ENCODE peak calls at places on chromosomes 11 and 22, in seven cellular contexts. E is immature natural killer cell; F is HT1080; T is left lobe of liver; O is nucleus accumbens; U is activated naive CD8-positive, alpha-beta T cell treated with anti-CD3 and anti-CD28 coated beads for 36 hours; Y is EH. Q is an unnamed sample.

GRCh38 chr11:44010789-44011251 is 37.0 kb upstream of the ACCSL start:
- DNase-seq in E (no peak), F (no peak), T (no peak), O (no peak), U (no peak), Y (peak; percentile 48), Q (no peak)

GRCh38 chr11:77806415-77806814 is 14.1 kb downstream of the RSF1 start:
- DNase-seq in E (no peak), F (no peak), T (no peak), O (no peak), U (no peak), Y (no peak), Q (no peak)

GRCh38 chr22:38266120-38266519 is 6.7 kb downstream of the TMEM184B start:
- DNase-seq in E (no peak), F (no peak), T (no peak), O (no peak), U (no peak), Y (no peak), Q (no peak)

GRCh38 chr11:84648413-84648812 is 978.7 kb downstream of the DLG2 start:
- DNase-seq in E (no peak), F (no peak), T (no peak), O (no peak), U (no peak), Y (no peak), Q (no peak)

GRCh38 chr22:50529416-50530279 is at the start of gene TYMP:
- DNase-seq in E (peak; percentile 70), F (no peak), T (peak; percentile 90), O (no peak), U (peak; percentile 86), Y (peak; percentile 64), Q (no peak)

GRCh38 chr11:2483426-2483825 is 38.6 kb downstream of the KCNQ1 start:
- DNase-seq in E (no peak), F (no peak), T (no peak), O (no peak), U (no peak), Y (no peak), Q (no peak)

GRCh38 chr11:119509969-119510401 is 87.0 kb upstream of the THY1 start:
- DNase-seq in E (no peak), F (peak; percentile 61), T (no peak), O (no peak), U (peak; percentile 50), Y (peak; percentile 85), Q (no peak)

GRCh38 chr11:130546901-130547694 is 98.7 kb downstream of the ADAMTS15 start:
- DNase-seq in E (no peak), F (no peak), T (no peak), O (no peak), U (no peak), Y (no peak), Q (no peak)

GRCh38 chr11:117670924-117671323 is 126.1 kb downstream of the DSCAML1 start:
- DNase-seq in E (no peak), F (no peak), T (no peak), O (no peak), U (no peak), Y (no peak), Q (no peak)

GRCh38 chr11:97332271-97332670 is 942.5 kb downstream of the JRKL start:
- DNase-seq in E (no peak), F (no peak), T (no peak), O (no peak), U (no peak), Y (no peak), Q (no peak)

GRCh38 chr11:97610000-97610399 is 1220.2 kb downstream of the JRKL start:
- DNase-seq in E (no peak), F (no peak), T (no peak), O (no peak), U (no peak), Y (no peak), Q (no peak)

GRCh38 chr11:117809236-117810055 is 12.4 kb upstream of the DSCAML1 start:
- DNase-seq in E (no peak), F (peak; percentile 43), T (no peak), O (peak; percentile 65), U (peak; percentile 62), Y (peak; percentile 39), Q (no peak)

GRCh38 chr11:69716891-69717747 is 13.3 kb upstream of the FGF19 start:
- DNase-seq in E (no peak), F (no peak), T (no peak), O (no peak), U (no peak), Y (no peak), Q (no peak)

GRCh38 chr11:106986261-106986660 is 32.0 kb downstream of the GUCY1A2 start:
- DNase-seq in E (no peak), F (no peak), T (no peak), O (no peak), U (no peak), Y (peak; percentile 87), Q (no peak)

GRCh38 chr22:43890901-43891331 is 897 bp downstream of the PNPLA5 start:
- DNase-seq in E (no peak), F (no peak), T (no peak), O (no peak), U (no peak), Y (no peak), Q (no peak)

GRCh38 chr11:126510621-126511370 is 155.3 kb downstream of the ST3GAL4 start:
- DNase-seq in E (no peak), F (no peak), T (no peak), O (no peak), U (no peak), Y (peak; percentile 39), Q (no peak)

GRCh38 chr11:19660076-19660475 is 52.6 kb upstream of the NAV2 start:
- DNase-seq in E (no peak), F (peak; percentile 97), T (no peak), O (no peak), U (peak; percentile 32), Y (peak; percentile 71), Q (no peak)

Q was measured in KG1.